ENCODE peak calls at places on chromosomes 11 and 22, in seven cellular contexts. U, L, V, F, A, N and G are unnamed samples.

GRCh38 chr11:34789196-34789834 is 126.9 kb downstream of the APIP start:
- DNase-seq in U (peak; percentile 4), L (no peak), V (no peak), F (no peak), A (no peak), N (no peak), G (no peak)

GRCh38 chr11:78256962-78257361 is 68.2 kb downstream of the USP35 start:
- DNase-seq in U (peak; percentile 92), L (no peak), V (no peak), F (peak; percentile 53), A (no peak), N (no peak), G (no peak)

GRCh38 chr11:12118940-12119339 is 8.6 kb downstream of the MICAL2 start:
- DNase-seq in U (peak; percentile 46), L (no peak), V (no peak), F (no peak), A (no peak), N (no peak), G (no peak)

GRCh38 chr11:19275496-19275895 is 34.8 kb upstream of the E2F8 start:
- DNase-seq in U (no peak), L (no peak), V (peak; percentile 21), F (no peak), A (no peak), N (no peak), G (no peak)

GRCh38 chr11:93392862-93393261 is 62.3 kb downstream of the DEUP1 start:
- DNase-seq in U (no peak), L (no peak), V (no peak), F (no peak), A (no peak), N (no peak), G (no peak)

GRCh38 chr22:49290286-49290685 is 537.4 kb downstream of the BRD1 start:
- DNase-seq in U (no peak), L (no peak), V (no peak), F (no peak), A (no peak), N (no peak), G (no peak)

GRCh38 chr22:40240671-40241070 is 62.9 kb downstream of the TNRC6B start:
- DNase-seq in U (no peak), L (no peak), V (no peak), F (no peak), A (no peak), N (no peak), G (no peak)

GRCh38 chr11:15663778-15664218 is 549.1 kb downstream of the INSC start:
- DNase-seq in U (no peak), L (no peak), V (no peak), F (no peak), A (no peak), N (no peak), G (no peak)

GRCh38 chr11:118175031-118175531 is 1.4 kb downstream of the SCN2B start:
- DNase-seq in U (peak; percentile 62), L (no peak), V (no peak), F (no peak), A (no peak), N (no peak), G (peak; percentile 83)

GRCh38 chr22:42743501-42743991 is 22.9 kb upstream of the A4GALT start:
- DNase-seq in U (no peak), L (no peak), V (no peak), F (no peak), A (no peak), N (no peak), G (peak; percentile 83)

GRCh38 chr11:114610984-114611944 is 15.7 kb upstream of the NXPE4 start:
- DNase-seq in U (peak; percentile 5), L (no peak), V (no peak), F (no peak), A (no peak), N (no peak), G (no peak)

GRCh38 chr22:35205956-35206355 is 51.3 kb upstream of the HMGXB4 start:
- DNase-seq in U (peak; percentile 72), L (no peak), V (no peak), F (no peak), A (no peak), N (no peak), G (no peak)

GRCh38 chr11:110513521-110514450 is 84.0 kb downstream of the FDX1 start:
- DNase-seq in U (peak; percentile 10), L (no peak), V (no peak), F (no peak), A (no peak), N (no peak), G (no peak)

GRCh38 chr11:13009921-13010736 is 1.0 kb downstream of the RASSF10 start:
- DNase-seq in U (peak; percentile 7), L (peak; percentile 17), V (peak; percentile 32), F (no peak), A (peak; percentile 68), N (no peak), G (no peak)

GRCh38 chr11:126212089-126212660 is 593 bp downstream of the FAM118B start:
- DNase-seq in U (peak; percentile 24), L (no peak), V (no peak), F (peak; percentile 40), A (no peak), N (no peak), G (no peak)

GRCh38 chr11:33889821-33890378 is 2.0 kb downstream of the LMO2 start:
- DNase-seq in U (no peak), L (no peak), V (no peak), F (no peak), A (no peak), N (no peak), G (no peak)

GRCh38 chr11:107282195-107282594 is 175.4 kb downstream of the CWF19L2 start:
- DNase-seq in U (no peak), L (no peak), V (no peak), F (no peak), A (no peak), N (no peak), G (peak; percentile 10)
- TF ChIP-seq RFX5 in U (no peak), L (no peak), V (no peak), F (no peak), A (no peak), N (no peak), G (no peak)

GRCh38 chr11:60791534-60791933 is 6.4 kb downstream of the MS4A10 start:
- DNase-seq in U (no peak), L (no peak), V (no peak), F (no peak), A (no peak), N (no peak), G (no peak)

GRCh38 chr11:60792521-60792920 is 7.4 kb downstream of the MS4A10 start:
- DNase-seq in U (no peak), L (no peak), V (no peak), F (no peak), A (no peak), N (no peak), G (no peak)

GRCh38 chr11:60788401-60789110 is 3.4 kb downstream of the MS4A10 start:
- DNase-seq in U (no peak), L (no peak), V (no peak), F (no peak), A (no peak), N (no peak), G (no peak)

GRCh38 chr11:60786811-60787567 is 1.9 kb downstream of the MS4A10 start:
- DNase-seq in U (peak; percentile 89), L (no peak), V (no peak), F (no peak), A (no peak), N (no peak), G (no peak)

GRCh38 chr11:60790726-60791125 is 5.6 kb downstream of the MS4A10 start:
- DNase-seq in U (no peak), L (no peak), V (no peak), F (no peak), A (no peak), N (no peak), G (no peak)
- TF ChIP-seq RFX5 in U (no peak), L (no peak), V (no peak), F (no peak), A (no peak), N (no peak), G (no peak)

GRCh38 chr11:67483901-67484665 is 1.3 kb downstream of the AIP start:
- DNase-seq in U (no peak), L (no peak), V (no peak), F (no peak), A (no peak), N (no peak), G (no peak)

GRCh38 chr11:67482736-67483497 is at the start of gene AIP:
- DNase-seq in U (peak; percentile 97), L (peak; percentile 93), V (peak; percentile 99), F (peak; percentile 98), A (peak; percentile 98), N (peak; percentile 97), G (peak; percentile 95)

GRCh38 chr11:67483498-67483798 is 622 bp downstream of the AIP start:
- DNase-seq in U (no peak), L (no peak), V (no peak), F (no peak), A (no peak), N (no peak), G (no peak)

GRCh38 chr11:67486481-67487195 is 3.8 kb downstream of the AIP start:
- DNase-seq in U (no peak), L (no peak), V (no peak), F (no peak), A (no peak), N (peak; percentile 87), G (no peak)

DNA sequence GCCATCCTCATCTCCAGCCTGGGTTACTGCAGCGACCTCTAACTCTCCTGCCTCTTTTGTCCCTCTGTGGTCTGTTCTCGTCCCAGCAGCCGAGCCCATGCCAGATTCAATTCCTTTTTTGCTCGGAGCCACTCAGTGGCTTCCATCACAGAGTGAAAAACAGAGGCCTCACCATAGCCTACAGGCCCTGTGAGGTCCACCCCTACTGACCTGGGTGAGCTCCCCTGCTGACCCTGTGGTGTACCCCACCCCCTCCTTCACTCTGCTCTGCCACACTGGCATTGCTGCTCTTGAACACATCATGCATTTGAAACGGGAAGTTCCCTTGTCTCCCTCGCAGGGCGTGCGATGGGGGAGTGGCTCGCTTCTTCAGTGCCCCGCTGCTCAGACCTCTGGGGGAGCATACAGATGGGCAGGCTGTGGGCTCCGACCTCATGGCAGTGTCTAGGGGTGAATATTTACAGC is 2.1 kb downstream of the AIP start:
- DNase-seq in U (no peak), L (no peak), V (no peak), F (no peak), A (no peak), N (peak; percentile 76), G (no peak)
- TF ChIP-seq RFX5 in U (no peak), L (no peak), V (no peak), F (no peak), A (no peak), N (no peak), G (no peak)

DNA sequence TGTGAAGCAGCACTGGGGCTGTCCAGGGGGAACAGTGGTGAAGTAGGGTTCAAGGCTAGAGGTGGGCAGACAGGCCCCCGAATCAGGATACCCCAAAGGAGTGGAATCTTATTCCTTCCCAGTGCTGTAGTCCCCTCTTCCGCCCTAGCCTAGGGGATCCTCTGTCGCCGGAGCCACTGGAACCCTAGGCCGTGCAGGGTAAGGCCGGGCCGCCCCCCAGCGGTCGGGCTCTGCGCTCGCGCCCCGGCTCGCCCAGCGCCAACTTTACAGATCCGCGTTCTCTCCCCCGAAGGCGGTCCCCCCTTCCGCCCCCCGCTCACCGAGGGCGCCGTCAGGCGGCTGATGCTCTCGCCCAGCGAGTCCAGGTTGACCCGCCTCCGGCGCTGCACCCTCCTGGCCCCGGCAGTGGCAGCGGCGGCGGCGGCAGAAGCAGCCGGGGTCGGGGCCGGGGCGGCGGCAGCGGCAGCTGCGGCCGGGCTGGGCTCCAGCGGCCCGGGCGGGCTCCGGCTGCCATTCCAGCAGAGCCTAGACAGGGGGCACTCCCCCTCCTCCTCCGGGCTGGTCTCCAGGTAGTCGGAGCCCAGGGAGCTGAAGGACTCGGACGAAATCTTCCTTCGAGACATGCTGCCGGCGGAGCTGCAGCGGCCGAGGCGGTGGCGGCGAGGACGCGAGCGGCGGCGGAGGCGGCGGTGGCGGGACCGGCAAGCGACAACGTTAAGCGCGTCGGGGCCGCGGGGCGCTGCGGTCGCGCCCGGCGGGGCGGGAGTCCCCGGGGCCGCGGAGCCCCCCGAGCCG is 646 bp downstream of the GUCY1A2 start:
- DNase-seq in U (no peak), L (no peak), V (peak; percentile 21), F (peak; percentile 22), A (peak; percentile 80), N (no peak), G (peak; percentile 2)
- TF ChIP-seq RFX5 in U (no peak), L (no peak), V (no peak), F (no peak), A (no peak), N (no peak), G (no peak)